ENCODE peak calls at places on chromosomes 7 and 10, in nine cellular contexts. O is GM10248; K is iPS-NIHi11; W is OCI-LY7; E is HTR-8/SVneo; M is hippocampal formation; Q is fibroblast of the aortic adventitia; Y is stimulated activated CD8-positive, alpha-beta memory T cell treated with anti-CD3 and anti-CD28 coated beads, Interleukin-15, amount 100 ng/mL, for 4 hours; A is GM03348. T is an unnamed sample.
A peak's percentile ranks its signal among the peaks of the same experiment; 100 is the strongest.

GRCh38 chr10:31742255-31742654 is 186.4 kb downstream of the ARHGAP12 start:
- DNase-seq in O (no peak), K (no peak), W (no peak), E (no peak), M (no peak), Q (no peak), Y (no peak), A (no peak), T (no peak)

GRCh38 chr7:2894118-2894940 is 50.2 kb upstream of the GNA12 start:
- DNase-seq in O (peak; percentile 76), K (no peak), W (peak; percentile 91), E (no peak), M (no peak), Q (no peak), Y (no peak), A (no peak), T (no peak)

GRCh38 chr10:98423691-98424120 is 8.7 kb upstream of the PYROXD2 start:
- DNase-seq in O (no peak), K (peak; percentile 69), W (peak; percentile 68), E (no peak), M (no peak), Q (no peak), Y (no peak), A (no peak), T (no peak)

GRCh38 chr7:101378808-101379207 is 16.1 kb downstream of the COL26A1 start:
- DNase-seq in O (no peak), K (peak; percentile 69), W (no peak), E (no peak), M (no peak), Q (peak; percentile 16), Y (no peak), A (peak; percentile 53), T (no peak)

GRCh38 chr7:7696458-7697119 is 21.8 kb downstream of the RPA3 start:
- DNase-seq in O (no peak), K (no peak), W (no peak), E (peak; percentile 42), M (no peak), Q (peak; percentile 40), Y (no peak), A (peak; percentile 38), T (no peak)

GRCh38 chr10:13302821-13303555 is 3.1 kb upstream of the PHYH start:
- DNase-seq in O (no peak), K (no peak), W (no peak), E (no peak), M (no peak), Q (no peak), Y (no peak), A (no peak), T (no peak)

GRCh38 chr10:98267894-98268693 is at the start of gene LOXL4:
- DNase-seq in O (peak; percentile 38), K (peak; percentile 82), W (peak; percentile 27), E (no peak), M (no peak), Q (peak; percentile 37), Y (no peak), A (peak; percentile 93), T (no peak)

GRCh38 chr10:61130366-61130765 is 186.4 kb upstream of the RHOBTB1 start:
- DNase-seq in O (no peak), K (no peak), W (no peak), E (no peak), M (no peak), Q (no peak), Y (no peak), A (no peak), T (no peak)

GRCh38 chr10:110504111-110504735 is 6.5 kb downstream of the DUSP5 start:
- DNase-seq in O (peak; percentile 83), K (no peak), W (no peak), E (no peak), M (peak; percentile 19), Q (peak; percentile 85), Y (peak; percentile 56), A (peak; percentile 60), T (no peak)

GRCh38 chr7:50662996-50663395 is 97.8 kb upstream of the DDC start:
- DNase-seq in O (no peak), K (no peak), W (no peak), E (no peak), M (no peak), Q (no peak), Y (no peak), A (no peak), T (no peak)

GRCh38 chr7:149725426-149725821 is 48.0 kb downstream of the ZNF467 start:
- DNase-seq in O (no peak), K (no peak), W (no peak), E (no peak), M (no peak), Q (no peak), Y (no peak), A (no peak), T (no peak)

GRCh38 chr10:49285232-49285631 is 13.7 kb upstream of the C10orf71 start:
- DNase-seq in O (no peak), K (no peak), W (no peak), E (no peak), M (no peak), Q (no peak), Y (no peak), A (no peak), T (no peak)

GRCh38 chr10:119750391-119751230 is 24.8 kb downstream of the INPP5F start:
- DNase-seq in O (peak; percentile 62), K (peak; percentile 71), W (peak; percentile 74), E (peak; percentile 52), M (peak; percentile 96), Q (peak; percentile 87), Y (peak; percentile 31), A (peak; percentile 80), T (peak; percentile 38)

GRCh38 chr7:93055543-93056107 is 62.2 kb downstream of the SAMD9 start:
- DNase-seq in O (peak; percentile 59), K (peak; percentile 57), W (peak; percentile 54), E (peak; percentile 27), M (peak; percentile 69), Q (peak; percentile 65), Y (no peak), A (peak; percentile 63), T (no peak)

GRCh38 chr7:121449304-121449703 is 53.2 kb upstream of the FAM3C start:
- DNase-seq in O (no peak), K (no peak), W (no peak), E (no peak), M (no peak), Q (peak; percentile 47), Y (no peak), A (no peak), T (no peak)

GRCh38 chr10:114541081-114541833 is 116.8 kb downstream of the ABLIM1 start:
- DNase-seq in O (no peak), K (no peak), W (peak; percentile 24), E (no peak), M (no peak), Q (peak; percentile 99), Y (peak; percentile 48), A (peak; percentile 18), T (no peak)

GRCh38 chr10:74923556-74923955 is 97.2 kb downstream of the KAT6B start:
- DNase-seq in O (no peak), K (no peak), W (peak; percentile 5), E (no peak), M (no peak), Q (no peak), Y (no peak), A (no peak), T (no peak)

GRCh38 chr7:87810130-87810529 is 66.0 kb downstream of the SLC25A40 start:
- DNase-seq in O (no peak), K (peak; percentile 43), W (no peak), E (no peak), M (no peak), Q (no peak), Y (no peak), A (no peak), T (no peak)

GRCh38 chr10:29387269-29387668 is 98.4 kb downstream of the LYZL1 start:
- DNase-seq in O (no peak), K (no peak), W (no peak), E (no peak), M (no peak), Q (no peak), Y (no peak), A (no peak), T (no peak)

GRCh38 chr10:114083040-114083439 is 39.4 kb downstream of the ADRB1 start:
- DNase-seq in O (no peak), K (no peak), W (no peak), E (no peak), M (no peak), Q (no peak), Y (no peak), A (no peak), T (no peak)

GRCh38 chr10:71404510-71405295 is 8.0 kb downstream of the CDH23 start:
- DNase-seq in O (no peak), K (no peak), W (no peak), E (no peak), M (no peak), Q (no peak), Y (no peak), A (no peak), T (no peak)

GRCh38 chr10:102673961-102674511 is 29.8 kb downstream of the TRIM8 start:
- DNase-seq in O (peak; percentile 76), K (peak; percentile 58), W (no peak), E (no peak), M (peak; percentile 54), Q (peak; percentile 68), Y (peak; percentile 47), A (peak; percentile 71), T (no peak)

GRCh38 chr10:85786401-85786899 is 580.1 kb downstream of the GRID1 start:
- DNase-seq in O (no peak), K (peak; percentile 45), W (peak; percentile 17), E (no peak), M (no peak), Q (no peak), Y (no peak), A (no peak), T (no peak)

GRCh38 chr7:12314199-12314598 is 89.5 kb downstream of the VWDE start:
- DNase-seq in O (no peak), K (no peak), W (no peak), E (no peak), M (no peak), Q (no peak), Y (no peak), A (no peak), T (no peak)

GRCh38 chr10:5625992-5626777 is 40.2 kb downstream of the ASB13 start:
- DNase-seq in O (no peak), K (no peak), W (no peak), E (no peak), M (no peak), Q (no peak), Y (no peak), A (no peak), T (peak; percentile 11)

GRCh38 chr10:79390551-79391229 is 43.4 kb downstream of the PPIF start:
- DNase-seq in O (no peak), K (peak; percentile 31), W (no peak), E (no peak), M (no peak), Q (no peak), Y (no peak), A (no peak), T (no peak)

GRCh38 chr7:7764515-7765138 is 46.2 kb upstream of the RPA3 start:
- DNase-seq in O (no peak), K (no peak), W (no peak), E (no peak), M (no peak), Q (no peak), Y (no peak), A (no peak), T (no peak)

GRCh38 chr7:22576941-22577927 is 77.2 kb upstream of the STEAP1B start:
- DNase-seq in O (no peak), K (peak; percentile 18), W (no peak), E (no peak), M (no peak), Q (peak; percentile 99), Y (no peak), A (peak; percentile 75), T (no peak)

GRCh38 chr10:108180883-108181282 is 1016.4 kb upstream of the SORCS1 start:
- DNase-seq in O (no peak), K (no peak), W (no peak), E (no peak), M (no peak), Q (no peak), Y (no peak), A (peak; percentile 15), T (no peak)

GRCh38 chr7:149310113-149310836 is 48.3 kb downstream of the ZNF783 start:
- DNase-seq in O (peak; percentile 51), K (peak; percentile 57), W (peak; percentile 63), E (peak; percentile 41), M (no peak), Q (peak; percentile 91), Y (no peak), A (peak; percentile 75), T (peak; percentile 75)

GRCh38 chr7:132180481-132180880 is 395.8 kb downstream of the PLXNA4 start:
- DNase-seq in O (no peak), K (no peak), W (no peak), E (no peak), M (no peak), Q (no peak), Y (no peak), A (no peak), T (no peak)

T was measured in LNCaP clone FGC.